ENCODE peak calls at places on chromosome X, in nine cellular contexts. B is HT1080, F is tibial nerve, C is ACHN, Q is C1 segment of cervical spinal cord, S is bronchial epithelial cell, O is kidney, H is IMR-90, T is GM13976. Z is an unnamed sample.

GRCh38 chrX:151180400-151180799 is 4.0 kb downstream of the GPR50 start:
- DNase-seq in F (no peak), C (no peak), S (no peak), O (no peak), T (no peak), B (no peak), Q (no peak), H (no peak), Z (no peak)

GRCh38 chrX:121310820-121311219 is 263.4 kb downstream of the GLUD2 start:
- DNase-seq in S (no peak), C (no peak), T (no peak), F (no peak), Q (no peak), H (no peak), O (no peak), B (no peak), Z (no peak)

GRCh38 chrX:67545772-67546495 is 2.1 kb downstream of the AR start:
- DNase-seq in O (peak; percentile 73), F (no peak), C (no peak), Q (no peak), T (peak; percentile 15), S (no peak), H (no peak), B (no peak), Z (peak; percentile 39)

GRCh38 chrX:19555236-19555635 is 39.9 kb upstream of the MAP3K15 start:
- DNase-seq in C (no peak), B (no peak), S (no peak), Q (no peak), F (no peak), O (no peak), H (no peak), T (no peak), Z (no peak)

GRCh38 chrX:119398587-119398973 is 556 bp upstream of the SLC25A43 start:
- DNase-seq in Q (no peak), F (no peak), O (no peak), T (no peak), S (no peak), B (no peak), C (peak; percentile 2), H (no peak), Z (no peak)

GRCh38 chrX:130245441-130245840 is 23.3 kb downstream of the ZNF280C start:
- DNase-seq in T (no peak), O (no peak), B (peak; percentile 31), C (peak; percentile 39), F (no peak), H (peak; percentile 78), Q (no peak), S (no peak), Z (peak; percentile 58)

GRCh38 chrX:56661193-56661592 is 67.8 kb upstream of the NBDY start:
- DNase-seq in B (no peak), S (no peak), O (no peak), C (no peak), F (no peak), Q (no peak), H (no peak), T (no peak), Z (no peak)

GRCh38 chrX:155535866-155536265 is 76.9 kb downstream of the TMLHE start:
- DNase-seq in H (peak; percentile 6), B (peak; percentile 27), O (no peak), C (no peak), T (no peak), F (no peak), Q (no peak), S (peak; percentile 65), Z (no peak)

GRCh38 chrX:7266261-7266660 is 118.3 kb upstream of the PUDP start:
- DNase-seq in Q (no peak), H (peak; percentile 34), B (no peak), F (no peak), O (no peak), C (no peak), S (no peak), T (no peak), Z (peak; percentile 47)

GRCh38 chrX:37846934-37847732 is at the start of gene DYNLT3:
- DNase-seq in B (peak; percentile 86), C (peak; percentile 68), F (peak; percentile 49), Q (peak; percentile 43), H (peak; percentile 52), S (peak; percentile 58), T (peak; percentile 86), O (peak; percentile 93), Z (peak; percentile 78)

GRCh38 chrX:3638280-3638873 is 75.1 kb downstream of the PRKX start:
- DNase-seq in O (no peak), C (peak; percentile 29), F (peak; percentile 14), Q (no peak), S (peak; percentile 15), T (peak; percentile 65), H (peak; percentile 48), B (no peak), Z (peak; percentile 54)

GRCh38 chrX:72685810-72686465 is 28.2 kb downstream of the PHKA1 start:
- DNase-seq in B (no peak), C (no peak), F (no peak), Q (no peak), T (no peak), H (peak; percentile 37), O (no peak), S (peak; percentile 94), Z (peak; percentile 25)

GRCh38 chrX:47687249-47687648 is 28.3 kb upstream of the UXT start:
- DNase-seq in H (no peak), T (no peak), Q (no peak), F (no peak), O (no peak), S (peak; percentile 32), B (peak; percentile 11), C (no peak), Z (no peak)

GRCh38 chrX:47197526-47197925 is 3.9 kb downstream of the UBA1 start:
- DNase-seq in Q (no peak), B (no peak), C (no peak), S (no peak), T (no peak), O (no peak), F (no peak), H (no peak), Z (no peak)

GRCh38 chrX:150704030-150704613 is 10.9 kb downstream of the MTMR1 start:
- DNase-seq in T (no peak), H (peak; percentile 71), O (no peak), Q (no peak), F (no peak), S (peak; percentile 85), B (peak; percentile 80), C (no peak), Z (peak; percentile 18)

GRCh38 chrX:139199945-139200344 is 330.6 kb upstream of the F9 start:
- DNase-seq in S (no peak), O (no peak), B (no peak), T (no peak), C (no peak), Q (no peak), F (no peak), H (no peak), Z (no peak)

GRCh38 chrX:12779534-12779933 is 11.7 kb upstream of the PRPS2 start:
- DNase-seq in T (no peak), Q (no peak), H (no peak), O (no peak), C (peak; percentile 70), F (no peak), S (no peak), B (no peak), Z (no peak)

GRCh38 chrX:143306991-143307965 is 210.0 kb downstream of the SPANXN3 start:
- DNase-seq in C (no peak), O (no peak), F (no peak), T (no peak), S (no peak), Q (no peak), H (no peak), B (no peak), Z (no peak)

GRCh38 chrX:80431502-80431832 is 11.2 kb downstream of the TENT5D start:
- DNase-seq in T (no peak), C (no peak), H (no peak), O (no peak), F (no peak), B (no peak), Q (no peak), S (no peak), Z (no peak)

GRCh38 chrX:154136627-154137161 is 7.3 kb upstream of the OPN1LW start:
- DNase-seq in O (peak; percentile 88), B (peak; percentile 24), H (peak; percentile 25), T (peak; percentile 78), Q (no peak), S (peak; percentile 2), C (peak; percentile 20), F (peak; percentile 15), Z (peak; percentile 14)

GRCh38 chrX:119692241-119693031 is 532 bp downstream of the SEPTIN6 start:
- DNase-seq in B (peak; percentile 18), T (peak; percentile 43), Q (no peak), C (peak; percentile 4), O (peak; percentile 81), F (no peak), S (peak; percentile 18), H (peak; percentile 48), Z (peak; percentile 14)

GRCh38 chrX:40496728-40497127 is 84.0 kb upstream of the ATP6AP2 start:
- DNase-seq in C (no peak), B (no peak), F (no peak), T (no peak), S (no peak), O (no peak), Q (no peak), H (peak; percentile 29), Z (peak; percentile 85)

GRCh38 chrX:85243761-85244410 is at the start of the genes SATL1 and ZNF711:
- DNase-seq in Q (peak; percentile 37), C (no peak), S (no peak), O (peak; percentile 74), T (peak; percentile 48), H (peak; percentile 51), B (no peak), F (no peak), Z (peak; percentile 45)

GRCh38 chrX:40550069-40550468 is 30.7 kb upstream of the ATP6AP2 start:
- DNase-seq in T (no peak), F (no peak), H (no peak), O (no peak), B (no peak), C (no peak), Q (no peak), S (no peak), Z (no peak)

GRCh38 chrX:148874621-148875020 is 374.2 kb downstream of the AFF2 start:
- DNase-seq in H (peak; percentile 72), F (no peak), O (no peak), S (no peak), C (no peak), T (no peak), B (peak; percentile 33), Q (no peak), Z (no peak)

GRCh38 chrX:40368611-40369061 is 212.1 kb upstream of the ATP6AP2 start:
- DNase-seq in O (no peak), S (no peak), H (no peak), T (no peak), B (no peak), C (no peak), Q (no peak), F (no peak), Z (no peak)

GRCh38 chrX:135973025-135973547 is 702 bp downstream of the MMGT1 start:
- DNase-seq in C (peak; percentile 32), T (no peak), Q (peak; percentile 43), F (no peak), B (peak; percentile 16), H (peak; percentile 13), O (no peak), S (peak; percentile 21), Z (peak; percentile 20)

GRCh38 chrX:129612396-129612795 is 42.4 kb downstream of the APLN start:
- DNase-seq in F (no peak), S (no peak), O (no peak), T (no peak), H (no peak), Q (no peak), B (no peak), C (no peak), Z (no peak)

GRCh38 chrX:136185409-136186022 is 38.2 kb downstream of the FHL1 start:
- DNase-seq in Q (no peak), F (no peak), C (peak; percentile 44), O (no peak), H (peak; percentile 47), S (no peak), T (no peak), B (peak; percentile 47), Z (peak; percentile 49)